ENCODE peak calls at places on chromosome 15, in eight cellular contexts. L is activated naive CD4-positive, alpha-beta T cell treated with anti-CD3 and anti-CD28 coated beads for 36 hours; Z is progenitor cell of endocrine pancreas; P is GM04504; C is Kasumi-1; A is effector memory CD8-positive, alpha-beta T cell; D is KBM-7; O is heart right ventricle. N is an unnamed sample.

GRCh38 chr15:101497017-101497416 is 7.5 kb upstream of the PCSK6 start:
- DNase-seq in L (no peak), Z (no peak), P (no peak), C (no peak), A (no peak), D (no peak), O (no peak), N (no peak)

GRCh38 chr15:97652700-97653167 is 307.8 kb upstream of the ARRDC4 start:
- DNase-seq in L (no peak), Z (peak), P (no peak), C (no peak), A (no peak), D (no peak), O (peak), N (no peak)

GRCh38 chr15:30670056-30670455 is 44.1 kb downstream of the ARHGAP11B start:
- DNase-seq in L (no peak), Z (no peak), P (no peak), C (no peak), A (no peak), D (no peak), O (no peak), N (no peak)

GRCh38 chr15:63718590-63719035 is 115.1 kb downstream of the HERC1 start:
- DNase-seq in L (no peak), Z (no peak), P (peak), C (no peak), A (no peak), D (no peak), O (no peak), N (no peak)

GRCh38 chr15:85142324-85142723 is 160.7 kb downstream of the PDE8A start:
- DNase-seq in L (no peak), Z (no peak), P (no peak), C (no peak), A (no peak), D (peak), O (no peak), N (no peak)

GRCh38 chr15:100919481-100920405 is 586 bp downstream of the LRRK1 start:
- DNase-seq in L (no peak), Z (no peak), P (no peak), C (peak), A (no peak), D (peak), O (peak), N (no peak)

GRCh38 chr15:71691700-71692417 is 118.5 kb upstream of the NR2E3 start:
- DNase-seq in L (no peak), Z (no peak), P (no peak), C (no peak), A (no peak), D (no peak), O (no peak), N (no peak)

GRCh38 chr15:59244337-59244736 is 37.7 kb downstream of the LDHAL6B start:
- DNase-seq in L (no peak), Z (no peak), P (no peak), C (no peak), A (no peak), D (no peak), O (no peak), N (no peak)

GRCh38 chr15:89089316-89090230 is 1.3 kb downstream of the ABHD2 start:
- DNase-seq in L (no peak), Z (no peak), P (no peak), C (no peak), A (no peak), D (no peak), O (no peak), N (no peak)

GRCh38 chr15:72334842-72335241 is 14.9 kb upstream of the CELF6 start:
- DNase-seq in L (no peak), Z (no peak), P (no peak), C (no peak), A (no peak), D (no peak), O (no peak), N (no peak)

GRCh38 chr15:99981223-99981647 is 248.0 kb upstream of the LYSMD4 start:
- DNase-seq in L (no peak), Z (no peak), P (no peak), C (no peak), A (no peak), D (no peak), O (no peak), N (no peak)

GRCh38 chr15:93483923-93484322 is 394.9 kb upstream of the RGMA start:
- DNase-seq in L (no peak), Z (no peak), P (no peak), C (no peak), A (no peak), D (no peak), O (no peak), N (no peak)

GRCh38 chr15:68106656-68107055 is 52.5 kb downstream of the PIAS1 start:
- DNase-seq in L (no peak), Z (no peak), P (no peak), C (no peak), A (no peak), D (no peak), O (no peak), N (no peak)

GRCh38 chr15:70030851-70031645 is 66.7 kb downstream of the TLE3 start:
- DNase-seq in L (no peak), Z (no peak), P (no peak), C (no peak), A (no peak), D (no peak), O (no peak), N (no peak)

GRCh38 chr15:76905855-76906254 is 715 bp upstream of the SCAPER start:
- DNase-seq in L (no peak), Z (no peak), P (no peak), C (no peak), A (no peak), D (no peak), O (no peak), N (no peak)

GRCh38 chr15:67821784-67822451 is 3.4 kb upstream of the SKOR1 start:
- DNase-seq in L (no peak), Z (no peak), P (no peak), C (no peak), A (no peak), D (no peak), O (no peak), N (no peak)

GRCh38 chr15:81284256-81285031 is 39.5 kb downstream of the STARD5 start:
- DNase-seq in L (no peak), Z (no peak), P (no peak), C (peak), A (no peak), D (peak), O (no peak), N (no peak)

GRCh38 chr15:80584561-80584964 is 110.5 kb upstream of the ABHD17C start:
- DNase-seq in L (no peak), Z (no peak), P (no peak), C (no peak), A (no peak), D (no peak), O (no peak), N (no peak)

GRCh38 chr15:76756371-76756770 is 148.8 kb downstream of the SCAPER start:
- DNase-seq in L (no peak), Z (no peak), P (peak), C (no peak), A (no peak), D (no peak), O (no peak), N (no peak)

GRCh38 chr15:78088773-78089080 is 3.6 kb upstream of the SH2D7 start:
- DNase-seq in L (no peak), Z (no peak), P (no peak), C (no peak), A (no peak), D (no peak), O (no peak), N (no peak)

GRCh38 chr15:88042047-88042446 is 214.5 kb downstream of the NTRK3 start:
- DNase-seq in L (no peak), Z (no peak), P (no peak), C (no peak), A (no peak), D (no peak), O (no peak), N (no peak)

GRCh38 chr15:86608461-86608860 is 528.8 kb downstream of the AGBL1 start:
- DNase-seq in L (no peak), Z (no peak), P (no peak), C (no peak), A (no peak), D (no peak), O (peak), N (no peak)

GRCh38 chr15:62672268-62672667 is 370.3 kb upstream of the TPM1 start:
- DNase-seq in L (no peak), Z (no peak), P (peak), C (no peak), A (no peak), D (no peak), O (no peak), N (no peak)

GRCh38 chr15:80418892-80419537 is 14.8 kb downstream of the ARNT2 start:
- DNase-seq in L (peak), Z (no peak), P (peak), C (peak), A (no peak), D (peak), O (no peak), N (no peak)

GRCh38 chr15:44102675-44103254 is 92.3 kb downstream of the FRMD5 start:
- DNase-seq in L (no peak), Z (no peak), P (peak), C (no peak), A (no peak), D (no peak), O (no peak), N (no peak)

N was measured in activated T-helper 2 cell treated with anti-CD3 and anti-CD28 coated beads, Interferon-gamma antibody, Interleukin-2, Interleukin-4, amounts not matched to agents 10 μg/mL and 5 μg/mL and 100 μg/mL, durations not matched to agents 14 hours and 24 hours and 36 hours.